ENCODE peak calls at places on chromosomes 2 and 18, in four cellular contexts. One of them, this sample, is unnamed.

GRCh38 chr2:118003396-118003824 is 10.5 kb downstream of the CCDC93 start:
- DNase-seq in body of pancreas: peak; percentile 38
- DNase-seq in AG04449: peak; percentile 36
- DNase-seq in A673: peak; percentile 84
- DNase-seq in this sample: peak; percentile 91

GRCh38 chr2:9761547-9761946 is 81.7 kb upstream of the TAF1B start:
- DNase-seq in body of pancreas: no peak
- DNase-seq in AG04449: no peak
- DNase-seq in A673: no peak
- DNase-seq in this sample: no peak

GRCh38 chr2:173851256-173851655 is 113.9 kb downstream of the SP3 start:
- DNase-seq in body of pancreas: no peak
- DNase-seq in AG04449: no peak
- DNase-seq in A673: no peak
- DNase-seq in this sample: no peak

GRCh38 chr2:17539993-17540812 is at the start of gene VSNL1:
- DNase-seq in body of pancreas: peak; percentile 91
- DNase-seq in AG04449: no peak
- DNase-seq in A673: peak; percentile 99
- DNase-seq in this sample: peak; percentile 85

GRCh38 chr2:1591978-1592907 is 152.1 kb downstream of the PXDN start:
- DNase-seq in body of pancreas: peak; percentile 41
- DNase-seq in AG04449: no peak
- DNase-seq in A673: peak; percentile 94
- DNase-seq in this sample: peak; percentile 80

GRCh38 chr2:182672471-182673165 is 43.4 kb upstream of the DNAJC10 start:
- DNase-seq in body of pancreas: no peak
- DNase-seq in AG04449: peak; percentile 10
- DNase-seq in A673: peak; percentile 41
- DNase-seq in this sample: peak; percentile 8

GRCh38 chr2:173226899-173227692 is 127.6 kb upstream of the CDCA7 start:
- DNase-seq in body of pancreas: no peak
- DNase-seq in AG04449: no peak
- DNase-seq in A673: no peak
- DNase-seq in this sample: peak; percentile 8

GRCh38 chr2:231701456-231702373 is 6.6 kb upstream of the PTMA start:
- DNase-seq in body of pancreas: peak; percentile 77
- DNase-seq in AG04449: no peak
- DNase-seq in A673: peak; percentile 64
- DNase-seq in this sample: peak; percentile 92

GRCh38 chr2:58767833-58768726 is 527.0 kb upstream of the FANCL start:
- DNase-seq in body of pancreas: no peak
- DNase-seq in AG04449: no peak
- DNase-seq in A673: peak; percentile 54
- DNase-seq in this sample: no peak

GRCh38 chr2:32627441-32627900 is 379 bp upstream of the TTC27 start:
- DNase-seq in body of pancreas: peak; percentile 54
- DNase-seq in AG04449: no peak
- DNase-seq in A673: peak; percentile 46
- DNase-seq in this sample: peak; percentile 74

GRCh38 chr18:23885750-23886149 is 128.8 kb upstream of the TTC39C start:
- DNase-seq in body of pancreas: no peak
- DNase-seq in AG04449: no peak
- DNase-seq in A673: no peak
- DNase-seq in this sample: peak; percentile 22

GRCh38 chr18:48544116-48544515 is 5.3 kb downstream of the CTIF start:
- DNase-seq in body of pancreas: no peak
- DNase-seq in AG04449: no peak
- DNase-seq in A673: no peak
- DNase-seq in this sample: no peak

GRCh38 chr2:180133736-180134135 is 126.6 kb upstream of the CWC22 start:
- DNase-seq in body of pancreas: no peak
- DNase-seq in AG04449: no peak
- DNase-seq in A673: no peak
- DNase-seq in this sample: no peak

GRCh38 chr2:75580606-75581005 is 19.9 kb upstream of the EVA1A start:
- DNase-seq in body of pancreas: no peak
- DNase-seq in AG04449: no peak
- DNase-seq in A673: no peak
- DNase-seq in this sample: no peak

GRCh38 chr2:74501335-74502071 is 2.1 kb upstream of the LBX2 start:
- DNase-seq in body of pancreas: no peak
- DNase-seq in AG04449: no peak
- DNase-seq in A673: no peak
- DNase-seq in this sample: no peak
- H3K4me3 ChIP-seq in body of pancreas: no peak overlapping the region
- H3K4me3 ChIP-seq in AG04449: peak overlapping the region; percentile 29
- H3K4me3 ChIP-seq in A673: no peak overlapping the region
- H3K4me3 ChIP-seq in this sample: no peak overlapping the region

GRCh38 chr2:214801768-214802397 is 7.6 kb downstream of the BARD1 start:
- DNase-seq in body of pancreas: no peak
- DNase-seq in AG04449: no peak
- DNase-seq in A673: no peak
- DNase-seq in this sample: no peak
- H3K4me3 ChIP-seq in body of pancreas: no peak overlapping the region
- H3K4me3 ChIP-seq in AG04449: no peak overlapping the region
- H3K4me3 ChIP-seq in A673: no peak overlapping the region
- H3K4me3 ChIP-seq in this sample: no peak overlapping the region

GRCh38 chr2:101999122-101999789 is 7.5 kb downstream of the IL1R2 start:
- DNase-seq in body of pancreas: peak; percentile 54
- DNase-seq in AG04449: no peak
- DNase-seq in A673: no peak
- DNase-seq in this sample: no peak
- H3K4me3 ChIP-seq in body of pancreas: no peak overlapping the region
- H3K4me3 ChIP-seq in AG04449: no peak overlapping the region
- H3K4me3 ChIP-seq in A673: no peak overlapping the region
- H3K4me3 ChIP-seq in this sample: no peak overlapping the region

GRCh38 chr2:207816546-207816945 is 46.8 kb upstream of the FZD5 start:
- DNase-seq in body of pancreas: no peak
- DNase-seq in AG04449: no peak
- DNase-seq in A673: no peak
- DNase-seq in this sample: no peak

GRCh38 chr2:207815254-207815653 is 45.5 kb upstream of the FZD5 start:
- DNase-seq in body of pancreas: no peak
- DNase-seq in AG04449: no peak
- DNase-seq in A673: no peak
- DNase-seq in this sample: no peak

GRCh38 chr2:207823865-207824264 is 54.2 kb upstream of the FZD5 start:
- DNase-seq in body of pancreas: no peak
- DNase-seq in AG04449: no peak
- DNase-seq in A673: no peak
- DNase-seq in this sample: no peak

GRCh38 chr2:207819021-207819687 is 49.4 kb upstream of the FZD5 start:
- DNase-seq in body of pancreas: no peak
- DNase-seq in AG04449: no peak
- DNase-seq in A673: no peak
- DNase-seq in this sample: no peak

GRCh38 chr2:207819839-207820784 is 50.4 kb upstream of the FZD5 start:
- DNase-seq in body of pancreas: peak; percentile 74
- DNase-seq in AG04449: no peak
- DNase-seq in A673: no peak
- DNase-seq in this sample: no peak
- H3K4me3 ChIP-seq in body of pancreas: no peak overlapping the region
- H3K4me3 ChIP-seq in AG04449: no peak overlapping the region
- H3K4me3 ChIP-seq in A673: no peak overlapping the region
- H3K4me3 ChIP-seq in this sample: no peak overlapping the region

DNA sequence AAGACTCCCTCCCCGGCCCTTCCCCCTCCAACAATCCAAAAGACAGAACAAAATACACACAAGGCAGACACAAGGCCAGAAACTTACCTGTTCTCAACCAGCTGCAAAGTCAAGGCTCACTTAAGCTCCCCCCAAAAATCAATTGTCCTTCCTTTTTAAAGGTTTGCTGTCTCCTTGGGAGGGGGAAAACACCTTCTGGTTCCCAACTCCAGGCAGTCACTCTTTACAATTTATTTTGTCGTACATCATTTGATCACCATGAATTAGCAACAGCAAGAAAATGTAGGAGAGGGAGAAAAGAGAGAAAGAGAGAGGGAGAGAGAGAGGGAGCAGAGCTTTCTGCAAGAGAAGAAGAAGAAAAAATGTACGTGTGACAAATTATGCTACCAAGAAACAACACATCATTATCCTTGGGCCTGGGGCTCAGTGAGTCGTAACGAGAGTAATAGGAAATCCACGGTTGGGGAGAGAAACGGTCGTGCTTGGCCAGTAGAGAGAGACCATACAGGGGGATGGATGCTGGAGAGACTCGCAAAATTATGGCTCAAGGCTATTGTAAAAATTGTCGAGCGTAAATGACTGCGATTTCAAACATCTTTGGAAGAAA is at the start of gene KLHL14:
- DNase-seq in body of pancreas: no peak
- DNase-seq in AG04449: no peak
- DNase-seq in A673: no peak
- DNase-seq in this sample: no peak
- H3K4me3 ChIP-seq in body of pancreas: no peak within 1 kb of the TSS
- H3K4me3 ChIP-seq in AG04449: no peak within 1 kb of the TSS
- H3K4me3 ChIP-seq in A673: peak within 1 kb of the TSS; percentile 44
- H3K4me3 ChIP-seq in this sample: peak within 1 kb of the TSS; percentile 85

DNA sequence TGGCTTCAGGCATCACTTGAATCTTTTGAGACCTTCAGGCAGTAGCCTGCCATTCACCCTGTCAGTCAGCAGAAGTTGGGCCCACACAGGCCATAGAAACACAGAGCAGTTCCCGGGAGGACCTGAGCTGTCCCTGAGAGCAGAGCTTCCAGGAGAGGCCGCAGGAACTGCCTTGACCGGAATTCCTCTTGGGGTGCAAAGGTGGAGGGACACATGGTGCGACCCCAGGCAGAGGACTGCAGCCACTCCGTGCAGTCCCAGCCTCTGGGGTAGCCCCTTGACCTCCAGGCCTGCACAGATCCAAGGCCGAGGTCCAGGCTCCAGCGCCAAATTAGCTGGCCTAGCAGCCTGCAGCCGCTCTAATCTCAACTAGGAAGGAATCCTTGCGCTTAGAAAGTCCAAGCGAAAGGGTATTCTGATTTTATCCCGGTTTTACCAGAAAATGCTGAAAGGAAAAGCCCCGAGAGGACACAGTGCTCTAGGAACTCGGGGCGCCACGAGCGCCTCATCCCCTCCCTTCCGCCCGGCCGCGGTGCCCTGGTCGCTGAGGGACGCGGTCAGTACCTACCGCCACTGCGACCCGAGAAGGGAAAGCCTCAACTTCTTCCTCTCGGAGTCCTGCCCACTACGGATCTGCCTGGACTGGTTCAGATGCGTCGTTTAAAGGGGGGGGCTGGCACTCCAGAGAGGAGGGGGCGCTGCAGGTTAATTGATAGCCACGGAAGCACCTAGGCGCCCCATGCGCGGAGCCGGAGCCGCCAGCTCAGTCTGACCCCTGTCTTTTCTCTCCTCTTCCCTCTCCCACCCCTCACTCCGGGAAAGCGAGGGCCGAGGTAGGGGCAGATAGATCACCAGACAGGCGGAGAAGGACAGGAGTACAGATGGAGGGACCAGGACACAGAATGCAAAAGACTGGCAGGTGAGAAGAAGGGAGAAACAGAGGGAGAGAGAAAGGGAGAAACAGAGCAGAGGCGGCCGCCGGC is 5.4 kb downstream of the SIX2 start:
- DNase-seq in body of pancreas: no peak
- DNase-seq in AG04449: no peak
- DNase-seq in A673: no peak
- DNase-seq in this sample: peak; percentile 25
- H3K4me3 ChIP-seq in body of pancreas: no peak overlapping the region
- H3K4me3 ChIP-seq in AG04449: peak overlapping the region; percentile 36
- H3K4me3 ChIP-seq in A673: no peak overlapping the region
- H3K4me3 ChIP-seq in this sample: peak overlapping the region; percentile 11

GRCh38 chr2:27147935-27148334 is 869 bp upstream of the TCF23 start:
- DNase-seq in body of pancreas: no peak
- DNase-seq in AG04449: no peak
- DNase-seq in A673: no peak
- DNase-seq in this sample: no peak
- H3K4me3 ChIP-seq in body of pancreas: no peak overlapping the region
- H3K4me3 ChIP-seq in AG04449: no peak overlapping the region
- H3K4me3 ChIP-seq in A673: no peak overlapping the region
- H3K4me3 ChIP-seq in this sample: no peak overlapping the region